ENCODE peak calls at places on chromosomes 13 and 19, in nine cellular contexts. U is left lung; W is endodermal cell; H is heart left ventricle; G is tibial artery; P is esophagus squamous epithelium; J is body of pancreas; K is foreskin keratinocyte; X is CD4-positive, alpha-beta memory T cell. S is an unnamed sample.

GRCh38 chr13:90272356-90272755 is 1075.1 kb upstream of the MIR17HG start:
- DNase-seq in U (no peak), W (no peak), H (no peak), G (no peak), P (no peak), J (no peak), K (peak; percentile 79), X (no peak), S (no peak)

GRCh38 chr13:29905845-29906244 is 55.4 kb upstream of the UBL3 start:
- DNase-seq in U (peak; percentile 67), W (no peak), H (no peak), G (no peak), P (no peak), J (peak; percentile 56), K (no peak), X (no peak), S (no peak)

GRCh38 chr19:23071087-23071511 is 45.7 kb upstream of the ZNF730 start:
- DNase-seq in U (no peak), W (no peak), H (peak; percentile 30), G (no peak), P (no peak), J (no peak), K (no peak), X (no peak), S (peak; percentile 39)

GRCh38 chr19:38490861-38491260 is 57.4 kb downstream of the RYR1 start:
- DNase-seq in U (no peak), W (no peak), H (no peak), G (no peak), P (no peak), J (no peak), K (no peak), X (no peak), S (no peak)

GRCh38 chr13:23739597-23739996 is 149.6 kb downstream of the MIPEP start:
- DNase-seq in U (no peak), W (no peak), H (no peak), G (no peak), P (no peak), J (no peak), K (no peak), X (no peak), S (no peak)

GRCh38 chr13:33723772-33724435 is 94.0 kb upstream of the RFC3 start:
- DNase-seq in U (peak; percentile 79), W (peak; percentile 91), H (peak; percentile 79), G (peak; percentile 82), P (peak; percentile 13), J (peak; percentile 84), K (peak; percentile 46), X (peak; percentile 72), S (peak; percentile 69)

GRCh38 chr19:42335971-42336370 is 10.5 kb downstream of the MEGF8 start:
- DNase-seq in U (no peak), W (no peak), H (peak; percentile 22), G (no peak), P (no peak), J (no peak), K (no peak), X (no peak), S (no peak)

GRCh38 chr13:67231481-67231940 is 1.4 kb upstream of the PCDH9 start:
- DNase-seq in U (no peak), W (no peak), H (no peak), G (no peak), P (no peak), J (no peak), K (peak; percentile 13), X (no peak), S (no peak)

GRCh38 chr13:79933389-79933788 is 407.5 kb downstream of the SPRY2 start:
- DNase-seq in U (no peak), W (no peak), H (no peak), G (no peak), P (no peak), J (no peak), K (no peak), X (no peak), S (no peak)

GRCh38 chr13:19860884-19861655 is 2.4 kb downstream of the ZMYM5 start:
- DNase-seq in U (no peak), W (peak; percentile 50), H (no peak), G (no peak), P (no peak), J (peak; percentile 16), K (peak; percentile 66), X (no peak), S (no peak)

GRCh38 chr13:114119196-114119595 is 13.2 kb downstream of the RASA3 start:
- DNase-seq in U (no peak), W (peak; percentile 93), H (peak; percentile 59), G (no peak), P (no peak), J (peak; percentile 42), K (no peak), X (no peak), S (peak; percentile 74)

GRCh38 chr19:6055013-6055795 is 55.1 kb downstream of the RFX2 start:
- DNase-seq in U (no peak), W (no peak), H (no peak), G (peak; percentile 39), P (no peak), J (no peak), K (no peak), X (no peak), S (no peak)

GRCh38 chr19:38706792-38707511 is 37.3 kb downstream of the CAPN12 start:
- DNase-seq in U (no peak), W (no peak), H (no peak), G (no peak), P (no peak), J (no peak), K (no peak), X (no peak), S (peak; percentile 50)

GRCh38 chr13:99312493-99312883 is 5.3 kb upstream of the GPR183 start:
- DNase-seq in U (peak; percentile 82), W (no peak), H (peak; percentile 71), G (peak; percentile 82), P (peak; percentile 23), J (peak; percentile 37), K (no peak), X (no peak), S (peak; percentile 67)

DNA sequence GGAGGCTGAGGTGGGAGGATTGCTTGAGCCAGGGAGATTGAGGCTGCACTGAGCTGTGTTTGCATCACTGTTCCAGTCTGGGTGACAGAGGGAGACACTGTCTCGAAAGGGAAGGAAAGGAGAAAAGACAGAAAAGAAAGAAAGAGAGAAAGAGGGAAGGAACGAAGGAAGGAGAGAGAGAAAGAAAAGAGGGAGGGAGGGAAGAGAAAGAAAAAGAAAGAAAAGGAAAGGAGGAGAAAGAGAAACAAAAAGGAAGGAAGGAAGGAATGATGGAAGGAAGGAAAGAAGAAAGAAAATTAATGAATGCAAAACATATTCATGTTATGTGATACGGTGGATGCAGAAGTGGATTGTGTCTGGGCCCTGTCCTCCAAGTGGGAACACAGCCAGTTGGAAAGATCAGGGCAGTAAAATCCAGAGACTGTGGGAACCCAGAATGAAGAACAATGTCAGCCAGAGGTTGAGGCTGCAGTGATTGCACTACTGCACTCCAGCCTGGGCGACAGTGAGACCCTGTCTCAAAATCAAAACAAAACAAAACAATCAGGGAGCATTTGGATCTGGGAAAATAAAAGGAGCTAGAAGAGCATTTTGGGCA is 6.2 kb downstream of the PHLDB3 start:
- DNase-seq in U (no peak), W (no peak), H (no peak), G (no peak), P (no peak), J (no peak), K (no peak), X (no peak), S (peak; percentile 54)
- H3K27ac ChIP-seq in U (no peak overlapping the region), W (no peak overlapping the region), H (peak overlapping the region; percentile 23), G (no peak overlapping the region), P (no peak overlapping the region), J (no peak overlapping the region), K (no peak overlapping the region), X (no peak overlapping the region), S (no peak overlapping the region)

DNA sequence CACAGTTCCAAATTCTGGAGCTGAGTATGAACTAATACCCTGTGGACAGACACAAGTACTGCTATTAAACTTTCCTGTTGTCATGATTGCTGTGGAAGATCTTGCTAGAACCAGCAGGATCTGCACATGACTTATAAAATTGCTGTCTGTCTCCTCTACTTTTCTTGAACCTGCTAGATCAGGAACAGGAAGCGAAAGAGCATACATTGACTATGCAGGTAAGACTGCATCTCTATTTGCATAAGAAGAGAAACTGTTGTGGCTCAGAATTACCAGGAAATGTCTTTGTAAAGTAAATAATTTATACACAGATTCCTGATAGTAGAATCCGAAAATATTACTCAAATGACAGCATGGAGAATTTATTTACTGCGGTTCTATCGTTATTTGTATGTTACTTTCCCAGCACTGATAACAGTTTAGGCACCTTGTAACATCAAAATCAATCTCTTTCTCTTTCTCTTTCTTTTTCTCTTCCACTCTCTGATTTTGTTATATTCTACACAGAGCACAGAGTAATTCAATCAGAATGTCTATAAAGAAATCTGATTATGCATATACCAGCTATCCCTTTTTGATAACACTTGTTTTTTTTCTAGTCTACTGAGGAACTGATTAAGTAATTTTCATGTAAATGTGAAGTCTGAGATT is 226.5 kb downstream of the MYO16 start:
- DNase-seq in U (no peak), W (no peak), H (no peak), G (no peak), P (no peak), J (no peak), K (no peak), X (no peak), S (no peak)
- H3K27me3 ChIP-seq in U (no peaks in the 10 kb centered on the region), W (no peaks in the 10 kb centered on the region), H (no peaks in the 10 kb centered on the region), G (no peaks in the 10 kb centered on the region), P (no peaks in the 10 kb centered on the region), J (no peaks in the 10 kb centered on the region), K (no peaks in the 10 kb centered on the region), X (peaks cover 4% of the 10 kb centered on the region), S (no peaks in the 10 kb centered on the region)

GRCh38 chr13:27915301-27916207 is 4.2 kb upstream of the PDX1 start:
- DNase-seq in U (no peak), W (no peak), H (no peak), G (no peak), P (no peak), J (no peak), K (no peak), X (no peak), S (no peak)
- H3K27ac ChIP-seq in U (no peak overlapping the region), W (no peak overlapping the region), H (no peak overlapping the region), G (no peak overlapping the region), P (no peak overlapping the region), J (peak overlapping the region; percentile 90), K (no peak overlapping the region), X (no peak overlapping the region), S (no peak overlapping the region)

GRCh38 chr13:112154301-112155060 is 87.5 kb downstream of the SOX1 start:
- DNase-seq in U (no peak), W (no peak), H (no peak), G (peak; percentile 37), P (no peak), J (no peak), K (no peak), X (no peak), S (no peak)

GRCh38 chr13:112150352-112150751 is 83.4 kb downstream of the SOX1 start:
- DNase-seq in U (peak; percentile 64), W (no peak), H (no peak), G (no peak), P (no peak), J (no peak), K (no peak), X (no peak), S (no peak)

GRCh38 chr13:112153846-112154245 is 86.9 kb downstream of the SOX1 start:
- DNase-seq in U (no peak), W (no peak), H (no peak), G (peak; percentile 16), P (no peak), J (no peak), K (no peak), X (no peak), S (no peak)

GRCh38 chr13:112152846-112153245 is 85.9 kb downstream of the SOX1 start:
- DNase-seq in U (no peak), W (no peak), H (no peak), G (no peak), P (no peak), J (no peak), K (no peak), X (no peak), S (no peak)

GRCh38 chr13:112153364-112153763 is 86.4 kb downstream of the SOX1 start:
- DNase-seq in U (no peak), W (no peak), H (no peak), G (peak; percentile 31), P (no peak), J (no peak), K (no peak), X (no peak), S (no peak)
- H3K27me3 ChIP-seq in U (no peaks in the 10 kb centered on the region), W (peaks cover 17% of the 10 kb centered on the region), H (peaks cover 6% of the 10 kb centered on the region), G (no peaks in the 10 kb centered on the region), P (no peaks in the 10 kb centered on the region), J (no peaks in the 10 kb centered on the region), K (no peaks in the 10 kb centered on the region), X (no peaks in the 10 kb centered on the region), S (no peaks in the 10 kb centered on the region)